ENCODE peak calls at places on chromosomes 6 and 20, in four cellular contexts. M is skeletal muscle cell; N is activated CD4-positive, alpha-beta memory T cell treated with anti-CD3 and anti-CD28 coated beads for 36 hours; G is Kasumi-1. D is an unnamed sample.

GRCh38 chr6:15384901-15385300 is 139.0 kb downstream of the JARID2 start:
- DNase-seq in M (no peak), N (no peak), G (no peak), D (no peak)

GRCh38 chr20:57153238-57153905 is 113.1 kb downstream of the BMP7 start:
- DNase-seq in M (no peak), N (no peak), G (no peak), D (no peak)

GRCh38 chr6:165206798-165207197 is 102.6 kb downstream of the C6orf118 start:
- DNase-seq in M (no peak), N (no peak), G (no peak), D (no peak)

GRCh38 chr6:43912598-43913387 is 142.8 kb downstream of the VEGFA start:
- DNase-seq in M (no peak), N (no peak), G (no peak), D (no peak)

GRCh38 chr6:130888246-130888645 is 61.0 kb downstream of the SMLR1 start:
- DNase-seq in M (no peak), N (no peak), G (no peak), D (no peak)

GRCh38 chr6:156780117-156780641 is 3.0 kb downstream of the ARID1B start:
- DNase-seq in M (peak; percentile 79), N (peak; percentile 70), G (peak; percentile 88), D (peak; percentile 46)

GRCh38 chr20:910840-911770 is 5.0 kb downstream of the ANGPT4 start:
- DNase-seq in M (no peak), N (no peak), G (no peak), D (no peak)

GRCh38 chr6:93721386-93722048 is 302.2 kb upstream of the EPHA7 start:
- DNase-seq in M (peak; percentile 7), N (no peak), G (peak; percentile 52), D (no peak)

GRCh38 chr6:24757610-24758009 is 17.1 kb upstream of the GMNN start:
- DNase-seq in M (no peak), N (no peak), G (peak; percentile 24), D (no peak)

GRCh38 chr6:15400572-15401004 is 154.7 kb downstream of the JARID2 start:
- DNase-seq in M (no peak), N (no peak), G (no peak), D (no peak)

GRCh38 chr6:21067521-21067920 is 526.0 kb upstream of the SOX4 start:
- DNase-seq in M (no peak), N (no peak), G (no peak), D (no peak)

GRCh38 chr20:1508576-1508975 is 17.4 kb upstream of the SIRPB2 start:
- DNase-seq in M (no peak), N (no peak), G (no peak), D (no peak)

GRCh38 chr6:166056637-166057036 is 111.0 kb downstream of the TBXT start:
- DNase-seq in M (no peak), N (no peak), G (no peak), D (no peak)

GRCh38 chr6:85361643-85362014 is 88.3 kb upstream of the NT5E start:
- DNase-seq in M (no peak), N (no peak), G (no peak), D (no peak)

GRCh38 chr20:63461364-63461763 is 11.1 kb downstream of the KCNQ2 start:
- DNase-seq in M (no peak), N (no peak), G (no peak), D (no peak)

GRCh38 chr6:124962617-124963415 is 579 bp downstream of the RNF217 start:
- DNase-seq in M (no peak), N (peak; percentile 17), G (peak; percentile 47), D (no peak)

GRCh38 chr20:1882026-1882425 is 13.2 kb upstream of the SIRPA start:
- DNase-seq in M (no peak), N (no peak), G (no peak), D (no peak)

GRCh38 chr20:39825950-39826349 is 863.1 kb downstream of the MAFB start:
- DNase-seq in M (no peak), N (no peak), G (no peak), D (no peak)

GRCh38 chr6:143536461-143536865 is 24.9 kb upstream of the FUCA2 start:
- DNase-seq in M (no peak), N (peak; percentile 68), G (peak; percentile 67), D (peak; percentile 39)

GRCh38 chr6:37860226-37860839 is 40.8 kb downstream of the ZFAND3 start:
- DNase-seq in M (no peak), N (no peak), G (peak; percentile 66), D (no peak)

GRCh38 chr6:25278557-25278913 is 639 bp upstream of the CARMIL1 start:
- DNase-seq in M (no peak), N (no peak), G (no peak), D (no peak)

GRCh38 chr6:34052918-34053608 is 92.8 kb downstream of the GRM4 start:
- DNase-seq in M (no peak), N (no peak), G (no peak), D (no peak)

GRCh38 chr20:4159765-4160490 is 144.6 kb upstream of the RNF24 start:
- DNase-seq in M (no peak), N (no peak), G (no peak), D (no peak)

D was measured in GDM1.